ENCODE peak calls at places on chromosomes 6 and 20, in seven cellular contexts. O is left lung, R is natural killer cell, A is psoas muscle, S is kidney epithelial cell, B is adrenal gland, I is neural crest cell. L is an unnamed sample.
A peak's percentile ranks its signal among the peaks of the same experiment; 100 is the strongest.

GRCh38 chr6:36914227-36914794 is 28.6 kb downstream of the C6orf89 start:
- DNase-seq in R (no peak), I (no peak), B (peak; percentile 60), A (no peak), O (no peak), S (peak; percentile 51), L (no peak)

GRCh38 chr20:4813839-4814695 is 92.4 kb downstream of the PRND start:
- DNase-seq in O (no peak), S (no peak), I (no peak), R (peak; percentile 70), A (no peak), B (no peak), L (no peak)

GRCh38 chr20:44615169-44615791 is 32.9 kb downstream of the PKIG start:
- DNase-seq in O (no peak), S (no peak), A (peak; percentile 34), B (no peak), I (no peak), R (no peak), L (no peak)

GRCh38 chr6:40722553-40723258 is 135.5 kb upstream of the LRFN2 start:
- DNase-seq in R (no peak), A (no peak), I (no peak), S (peak; percentile 44), O (no peak), B (no peak), L (no peak)

GRCh38 chr20:46293084-46293483 is 15.2 kb downstream of the CDH22 start:
- DNase-seq in S (no peak), O (no peak), B (no peak), A (no peak), R (no peak), I (no peak), L (no peak)

GRCh38 chr6:45576648-45577624 is 199.2 kb upstream of the SUPT3H start:
- DNase-seq in A (no peak), B (no peak), S (no peak), I (no peak), R (no peak), O (peak; percentile 46), L (no peak)

GRCh38 chr20:24957326-24957996 is 8.4 kb downstream of the CST7 start:
- DNase-seq in S (no peak), A (no peak), B (no peak), O (no peak), R (peak; percentile 17), I (no peak), L (no peak)

GRCh38 chr20:41738584-41739193 is 120.5 kb upstream of the CHD6 start:
- DNase-seq in R (no peak), B (peak; percentile 61), S (no peak), I (peak; percentile 62), A (peak; percentile 25), O (no peak), L (peak; percentile 62)

GRCh38 chr20:21432911-21433310 is 35.6 kb upstream of the NKX2-4 start:
- DNase-seq in S (no peak), A (no peak), I (no peak), O (no peak), B (no peak), R (no peak), L (no peak)

GRCh38 chr6:47932575-47932974 is 150.7 kb downstream of the OPN5 start:
- DNase-seq in B (no peak), O (no peak), A (no peak), S (no peak), R (no peak), I (no peak), L (no peak)

GRCh38 chr6:13375360-13375878 is 47.1 kb upstream of the TBC1D7 start:
- DNase-seq in R (no peak), A (no peak), I (no peak), B (no peak), O (no peak), S (no peak), L (no peak)

GRCh38 chr6:20572940-20573339 is 38.7 kb downstream of the CDKAL1 start:
- DNase-seq in A (no peak), R (no peak), S (no peak), I (no peak), B (no peak), O (no peak), L (no peak)

GRCh38 chr6:142903806-142904205 is 41.2 kb downstream of the HIVEP2 start:
- DNase-seq in S (no peak), R (no peak), A (no peak), B (no peak), O (no peak), I (no peak), L (no peak)

GRCh38 chr20:57695012-57695411 is 14.8 kb downstream of the PMEPA1 start:
- DNase-seq in B (no peak), R (no peak), I (no peak), S (no peak), O (peak; percentile 63), A (no peak), L (no peak)

GRCh38 chr6:125597411-125598253 is 151.8 kb upstream of the HEY2 start:
- DNase-seq in O (peak; percentile 63), I (no peak), S (no peak), B (no peak), R (no peak), A (peak; percentile 12), L (no peak)

GRCh38 chr6:125598422-125598821 is 151.0 kb upstream of the HEY2 start:
- DNase-seq in A (peak; percentile 79), R (no peak), B (peak; percentile 32), I (no peak), S (no peak), O (peak; percentile 82), L (no peak)

GRCh38 chr6:125596020-125596419 is 153.4 kb upstream of the HEY2 start:
- DNase-seq in B (no peak), O (no peak), R (no peak), S (no peak), A (no peak), I (no peak), L (no peak)

GRCh38 chr6:125588268-125588667 is 161.2 kb upstream of the HEY2 start:
- DNase-seq in R (no peak), B (no peak), S (no peak), O (no peak), I (no peak), A (no peak), L (no peak)

GRCh38 chr6:125593746-125594145 is 155.7 kb upstream of the HEY2 start:
- DNase-seq in O (no peak), A (no peak), B (no peak), I (no peak), S (no peak), R (no peak), L (no peak)
- TF ChIP-seq CTCF in O (no peak), A (no peak), B (no peak), I (no peak), S (no peak), R (no peak), L (no peak)

GRCh38 chr6:111872521-111873177 is 603 bp downstream of the FYN start:
- DNase-seq in B (no peak), A (peak; percentile 45), R (peak; percentile 70), I (peak; percentile 37), S (no peak), O (peak; percentile 46), L (peak; percentile 62)
- TF ChIP-seq CTCF in B (no peak), A (no peak), R (no peak), I (no peak), S (no peak), O (no peak), L (no peak)

GRCh38 chr20:31720486-31721407 is 1.9 kb downstream of the BCL2L1 start:
- DNase-seq in S (no peak), O (no peak), A (no peak), B (no peak), I (no peak), R (peak; percentile 34), L (no peak)
- TF ChIP-seq CTCF in S (no peak), O (no peak), A (no peak), B (no peak), I (no peak), R (peak; percentile 29), L (no peak)

GRCh38 chr6:108157234-108157971 is 8.4 kb upstream of the NR2E1 start:
- DNase-seq in O (no peak), A (no peak), B (no peak), R (no peak), I (no peak), S (no peak), L (no peak)
- TF ChIP-seq CTCF in O (no peak), A (no peak), B (no peak), R (no peak), I (no peak), S (no peak), L (no peak)

GRCh38 chr6:17390276-17390675 is 3.1 kb upstream of the CAP2 start:
- DNase-seq in I (no peak), S (no peak), O (no peak), R (no peak), A (no peak), B (no peak), L (no peak)
- TF ChIP-seq CTCF in I (no peak), S (no peak), O (no peak), R (no peak), A (no peak), B (no peak), L (no peak)